ENCODE peak calls at places on chromosome 1, in eight cellular contexts. S is OCI-LY7, A is neural progenitor cell, F is GM23248, G is A549, W is H1, Y is neuronal stem cell, Z is GM23338. V is an unnamed sample.

GRCh38 chr1:53498555-53499142 is 39.5 kb downstream of the DMRTB1 start:
- DNase-seq in W (no peak), F (peak), Y (no peak), A (no peak), Z (no peak), S (no peak), G (no peak), V (no peak)

GRCh38 chr1:31297273-31298247 is 728 bp downstream of the ZCCHC17 start:
- DNase-seq in S (peak), A (peak), Y (peak), G (no peak), F (peak), W (no peak), Z (peak), V (peak)

GRCh38 chr1:10724052-10724494 is 72.4 kb downstream of the CASZ1 start:
- DNase-seq in A (no peak), S (no peak), F (peak), Z (no peak), G (peak), W (no peak), Y (no peak), V (no peak)

GRCh38 chr1:164610528-164611222 is 51.7 kb downstream of the PBX1 start:
- DNase-seq in Y (no peak), S (no peak), A (no peak), F (no peak), G (no peak), Z (no peak), W (no peak), V (no peak)

GRCh38 chr1:76254165-76255043 is 179.9 kb downstream of the ST6GALNAC3 start:
- DNase-seq in S (no peak), G (no peak), W (no peak), A (no peak), Z (no peak), Y (no peak), F (peak), V (no peak)

GRCh38 chr1:9443913-9444445 is 95.3 kb upstream of the SLC25A33 start:
- DNase-seq in Z (no peak), F (no peak), S (no peak), G (no peak), W (no peak), Y (no peak), A (no peak), V (no peak)

GRCh38 chr1:154572433-154573167 is 5.0 kb downstream of the CHRNB2 start:
- DNase-seq in G (no peak), F (no peak), S (no peak), Y (no peak), A (no peak), Z (peak), W (no peak), V (no peak)

GRCh38 chr1:101485712-101486111 is 248.9 kb downstream of the S1PR1 start:
- DNase-seq in F (no peak), Y (no peak), Z (no peak), A (no peak), G (no peak), W (no peak), S (no peak), V (no peak)

GRCh38 chr1:8822383-8823294 is 5.2 kb upstream of the RERE start:
- DNase-seq in W (no peak), G (no peak), A (no peak), F (peak), Y (no peak), S (no peak), Z (no peak), V (peak)

GRCh38 chr1:247386695-247387094 is 29.3 kb upstream of the NLRP3 start:
- DNase-seq in A (no peak), Y (no peak), Z (no peak), W (no peak), F (peak), G (no peak), S (no peak), V (no peak)

GRCh38 chr1:94240822-94241221 is 3.4 kb upstream of the ARHGAP29 start:
- DNase-seq in S (peak), F (no peak), Z (peak), W (no peak), A (peak), Y (peak), G (peak), V (no peak)

GRCh38 chr1:234776875-234777849 is 167.2 kb upstream of the IRF2BP2 start:
- DNase-seq in G (no peak), F (no peak), S (no peak), Y (no peak), A (peak), Z (no peak), W (no peak), V (no peak)

GRCh38 chr1:18178125-18178524 is 70.5 kb downstream of the IGSF21 start:
- DNase-seq in G (no peak), S (peak), A (no peak), Z (no peak), F (no peak), W (no peak), Y (no peak), V (no peak)

GRCh38 chr1:21902378-21903012 is 34.6 kb downstream of the HSPG2 start:
- DNase-seq in S (no peak), A (peak), Z (no peak), W (no peak), G (no peak), Y (no peak), F (peak), V (no peak)

GRCh38 chr1:54800899-54801759 is at the start of gene TTC22:
- DNase-seq in G (no peak), W (no peak), Z (peak), Y (no peak), F (peak), A (peak), S (peak), V (no peak)

GRCh38 chr1:90834354-90835171 is 117.5 kb upstream of the BARHL2 start:
- DNase-seq in Y (no peak), W (no peak), G (no peak), F (peak), A (peak), Z (no peak), S (no peak), V (no peak)

GRCh38 chr1:99943238-99943794 is 26.5 kb upstream of the SLC35A3 start:
- DNase-seq in S (no peak), G (peak), Y (no peak), Z (no peak), W (no peak), F (peak), A (no peak), V (no peak)

GRCh38 chr1:195618287-195618686 is 990.0 kb downstream of the KCNT2 start:
- DNase-seq in Z (no peak), G (no peak), A (no peak), Y (no peak), W (no peak), F (no peak), S (no peak), V (no peak)

GRCh38 chr1:53115403-53116306 is 26.8 kb downstream of the SLC1A7 start:
- DNase-seq in A (peak), S (no peak), W (no peak), Z (peak), G (peak), Y (peak), F (no peak), V (no peak)

GRCh38 chr1:76993036-76993435 is 125.8 kb downstream of the ST6GALNAC5 start:
- DNase-seq in W (no peak), A (no peak), Y (no peak), Z (no peak), F (no peak), S (no peak), G (no peak), V (no peak)

GRCh38 chr1:25054526-25054925 is 124.5 kb upstream of the RUNX3 start:
- DNase-seq in F (no peak), A (no peak), Y (no peak), S (no peak), G (no peak), Z (no peak), W (no peak), V (no peak)

GRCh38 chr1:119007672-119008482 is 19.7 kb upstream of the TBX15 start:
- DNase-seq in S (no peak), Y (peak), Z (peak), G (no peak), A (peak), W (no peak), F (no peak), V (no peak)

GRCh38 chr1:175221548-175222175 is 29.1 kb upstream of the KIAA0040 start:
- DNase-seq in Y (no peak), W (peak), S (no peak), Z (peak), F (peak), A (peak), G (no peak), V (peak)

GRCh38 chr1:94120591-94120901 is 402 bp downstream of the ABCA4 start:
- DNase-seq in Z (no peak), F (no peak), G (no peak), W (no peak), A (no peak), S (no peak), Y (no peak), V (no peak)

GRCh38 chr1:10932088-10932487 is 80.4 kb upstream of the TARDBP start:
- DNase-seq in Z (no peak), A (no peak), F (no peak), S (no peak), W (no peak), G (no peak), Y (no peak), V (no peak)

GRCh38 chr1:10495942-10496341 is 21.2 kb downstream of the PEX14 start:
- DNase-seq in G (no peak), Z (no peak), Y (no peak), S (no peak), F (no peak), A (no peak), W (no peak), V (peak)

GRCh38 chr1:162206749-162207635 is 137.5 kb downstream of the NOS1AP start:
- DNase-seq in G (no peak), Y (no peak), W (no peak), S (no peak), A (no peak), Z (peak), F (no peak), V (no peak)

GRCh38 chr1:59150537-59151386 is 146.1 kb upstream of the FGGY start:
- DNase-seq in S (no peak), W (no peak), Y (no peak), A (no peak), F (peak), G (peak), Z (no peak), V (peak)

GRCh38 chr1:1374068-1374860 is 743 bp downstream of the AURKAIP1 start:
- DNase-seq in Y (no peak), F (peak), W (no peak), A (no peak), S (peak), G (no peak), Z (peak), V (no peak)

GRCh38 chr1:43779805-43780403 is 72.6 kb downstream of the ST3GAL3 start:
- DNase-seq in W (no peak), Z (no peak), Y (no peak), A (no peak), F (no peak), G (no peak), S (no peak), V (no peak)

GRCh38 chr1:90591970-90592356 is 125.1 kb downstream of the BARHL2 start:
- DNase-seq in G (no peak), F (no peak), W (peak), Y (no peak), A (peak), S (no peak), Z (peak), V (no peak)

GRCh38 chr1:183105449-183105848 is 80.6 kb upstream of the LAMC2 start:
- DNase-seq in Z (no peak), G (no peak), A (no peak), Y (no peak), F (peak), S (no peak), W (no peak), V (no peak)
- H3K4me2 ChIP-seq in Z (no peak), G (no peak), A (no peak), Y (no peak), F (no peak), S (no peak), W (no peak), V (no peak)

GRCh38 chr1:179958359-179958758 is 3.7 kb downstream of the CEP350 start:
- DNase-seq in G (no peak), A (no peak), Y (no peak), F (no peak), W (no peak), S (no peak), Z (no peak), V (no peak)
- H3K4me2 ChIP-seq in G (no peak), A (no peak), Y (no peak), F (no peak), W (no peak), S (no peak), Z (no peak), V (no peak)

DNA sequence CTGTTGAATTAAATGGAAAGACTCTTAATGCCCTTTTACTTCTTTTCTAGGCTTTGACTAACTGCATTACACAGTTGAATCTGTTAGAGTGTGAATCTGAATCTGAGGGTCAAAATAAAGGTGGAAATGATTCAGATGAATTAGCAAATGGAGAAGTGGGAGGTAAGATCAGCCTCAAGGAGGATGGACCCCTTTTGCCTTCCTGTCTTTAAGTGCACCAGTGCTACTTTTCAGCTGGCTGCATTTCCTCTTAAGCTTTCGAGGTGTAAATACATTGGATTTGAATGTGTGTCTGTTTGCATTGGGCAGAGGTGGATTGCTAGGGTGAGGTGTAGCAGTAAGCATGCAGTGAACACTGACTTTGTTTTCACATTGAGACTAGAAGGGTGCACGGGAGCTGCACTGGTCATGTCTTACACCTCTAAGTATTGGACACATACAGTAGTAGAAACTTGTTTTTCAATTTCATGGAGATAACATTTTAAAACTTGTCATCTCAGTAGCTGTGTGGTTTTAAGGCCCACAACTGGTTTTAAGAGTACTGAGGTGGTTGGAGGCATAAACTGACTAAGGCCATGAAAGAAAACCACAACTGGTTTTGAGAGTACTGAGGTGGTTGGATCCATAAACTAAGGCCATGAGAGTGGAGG is 35.4 kb downstream of the MIA3 start:
- DNase-seq in Y (no peak), A (no peak), F (no peak), S (no peak), Z (no peak), G (no peak), W (no peak), V (no peak)
- H3K4me2 ChIP-seq in Y (no peak), A (no peak), F (no peak), S (no peak), Z (no peak), G (no peak), W (no peak), V (no peak)

GRCh38 chr1:78045600-78045849 is 241 bp upstream of the GIPC2 start:
- DNase-seq in Y (no peak), F (no peak), A (no peak), G (no peak), S (no peak), Z (no peak), W (no peak), V (no peak)
- H3K4me2 ChIP-seq in Y (peak), F (peak), A (peak), G (no peak), S (no peak), Z (peak), W (peak), V (peak)

GRCh38 chr1:32316906-32317282 is 19.1 kb downstream of the MARCKSL1 start:
- DNase-seq in W (no peak), Y (no peak), A (no peak), G (no peak), Z (no peak), S (peak), F (no peak), V (no peak)

GRCh38 chr1:32309960-32310359 is 18.1 kb downstream of the HDAC1 start:
- DNase-seq in F (no peak), Z (no peak), G (no peak), W (no peak), Y (no peak), S (no peak), A (no peak), V (no peak)

GRCh38 chr1:32307313-32307712 is 15.4 kb downstream of the HDAC1 start:
- DNase-seq in W (no peak), A (no peak), S (no peak), G (no peak), F (peak), Z (no peak), Y (no peak), V (no peak)

DNA sequence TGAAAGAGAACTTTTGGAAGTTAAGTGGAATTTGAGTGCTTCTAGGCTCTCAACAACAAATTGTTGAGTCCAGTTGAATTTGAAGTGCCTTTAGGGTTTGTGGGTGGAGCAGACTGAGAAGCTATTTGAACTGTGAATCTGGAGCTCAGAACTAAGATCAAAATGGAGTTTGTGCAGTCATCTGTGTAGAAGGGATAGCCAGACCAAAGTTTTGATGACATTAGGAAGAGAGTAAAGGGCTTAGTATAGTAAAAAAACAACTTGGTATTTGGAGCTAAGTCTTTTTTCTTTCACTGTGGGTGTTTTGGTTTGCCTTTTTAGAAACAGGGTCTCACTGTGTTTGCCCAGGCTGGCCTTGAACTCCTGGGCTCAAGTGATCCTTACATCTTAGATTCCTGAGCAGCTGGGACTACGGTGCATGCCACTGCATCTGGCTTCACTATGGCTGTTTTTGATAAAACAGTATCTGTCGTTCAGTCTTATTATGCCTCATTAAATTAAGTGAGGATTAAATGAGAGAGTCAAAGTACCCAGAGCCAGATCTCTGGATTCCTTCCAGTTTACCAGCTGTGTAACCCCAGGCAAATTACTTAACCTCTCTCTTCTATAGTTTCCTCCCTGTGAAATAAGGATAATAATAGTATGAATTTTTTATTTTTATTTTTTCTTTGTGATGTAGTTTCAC is 20.0 kb downstream of the HDAC1 start:
- DNase-seq in F (no peak), S (no peak), Z (no peak), Y (no peak), W (no peak), A (no peak), G (no peak), V (no peak)
- H3K4me2 ChIP-seq in F (no peak), S (peak), Z (no peak), Y (no peak), W (no peak), A (no peak), G (no peak), V (no peak)

DNA sequence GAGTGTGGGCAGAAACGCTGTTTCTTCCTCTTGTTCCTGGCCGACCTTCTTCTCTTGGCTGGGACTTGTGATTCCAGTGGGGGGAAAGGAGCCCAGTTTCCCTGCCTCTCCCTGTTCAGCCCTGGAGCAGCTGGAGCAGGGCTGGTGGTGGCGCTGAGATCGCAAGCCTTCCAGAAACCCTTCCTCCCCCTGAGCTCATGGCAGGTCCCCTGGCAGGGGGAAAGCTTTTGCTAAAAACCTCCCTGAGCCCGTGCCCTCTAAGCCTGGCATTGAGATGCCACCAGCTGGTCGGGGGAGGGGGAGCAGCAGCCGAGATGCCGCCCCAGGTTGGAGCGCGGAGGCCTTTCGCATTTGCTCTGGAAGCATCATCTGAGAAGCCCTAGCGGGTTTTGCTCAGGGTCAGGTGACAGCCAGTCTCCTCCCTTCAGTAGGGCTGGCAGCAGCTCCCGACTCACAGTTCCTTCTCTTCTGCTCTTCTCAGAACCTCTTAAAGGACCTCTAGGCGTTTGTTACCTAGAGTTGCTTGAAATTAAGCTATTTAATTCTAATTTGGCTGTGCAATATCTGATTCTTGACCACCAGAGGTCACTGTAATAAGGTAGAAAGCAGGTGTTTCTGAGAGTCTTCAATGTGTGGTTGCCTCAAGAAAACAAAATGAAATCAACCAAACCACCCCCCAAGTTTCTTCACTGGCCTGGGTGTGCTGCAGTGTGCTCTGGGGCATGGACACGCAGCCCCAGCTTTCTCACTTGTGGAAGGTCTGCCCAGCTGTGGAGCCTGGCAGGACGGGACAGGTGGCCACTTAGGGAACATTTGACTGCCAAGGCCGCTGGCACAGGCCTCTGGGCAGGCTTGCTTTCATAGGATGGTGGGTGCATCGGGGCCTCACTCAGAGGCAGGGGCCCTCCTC is 257.3 kb downstream of the CAMTA1 start:
- DNase-seq in G (peak), Z (peak), Y (peak), F (peak), S (peak), W (no peak), A (peak), V (no peak)
- H3K4me2 ChIP-seq in G (no peak), Z (peak), Y (no peak), F (no peak), S (no peak), W (no peak), A (no peak), V (no peak)

GRCh38 chr1:229325873-229326502 is 16.9 kb downstream of the CCSAP start:
- DNase-seq in Y (no peak), F (no peak), Z (no peak), G (no peak), W (no peak), A (no peak), S (no peak), V (no peak)
- H3K4me2 ChIP-seq in Y (no peak), F (no peak), Z (no peak), G (no peak), W (no peak), A (no peak), S (no peak), V (no peak)

GRCh38 chr1:186997877-186998276 is 169.1 kb downstream of the PLA2G4A start:
- DNase-seq in Z (no peak), S (no peak), W (no peak), F (no peak), A (no peak), Y (no peak), G (no peak), V (no peak)

GRCh38 chr1:187001198-187001904 is 172.6 kb downstream of the PLA2G4A start:
- DNase-seq in Z (no peak), Y (no peak), W (no peak), F (peak), G (peak), S (no peak), A (no peak), V (peak)

GRCh38 chr1:186994816-186995361 is 166.1 kb downstream of the PLA2G4A start:
- DNase-seq in Y (no peak), F (no peak), G (no peak), S (no peak), Z (no peak), A (no peak), W (no peak), V (no peak)

GRCh38 chr1:187003353-187003752 is 174.6 kb downstream of the PLA2G4A start:
- DNase-seq in A (no peak), S (no peak), Z (no peak), G (no peak), W (no peak), F (no peak), Y (no peak), V (no peak)

DNA sequence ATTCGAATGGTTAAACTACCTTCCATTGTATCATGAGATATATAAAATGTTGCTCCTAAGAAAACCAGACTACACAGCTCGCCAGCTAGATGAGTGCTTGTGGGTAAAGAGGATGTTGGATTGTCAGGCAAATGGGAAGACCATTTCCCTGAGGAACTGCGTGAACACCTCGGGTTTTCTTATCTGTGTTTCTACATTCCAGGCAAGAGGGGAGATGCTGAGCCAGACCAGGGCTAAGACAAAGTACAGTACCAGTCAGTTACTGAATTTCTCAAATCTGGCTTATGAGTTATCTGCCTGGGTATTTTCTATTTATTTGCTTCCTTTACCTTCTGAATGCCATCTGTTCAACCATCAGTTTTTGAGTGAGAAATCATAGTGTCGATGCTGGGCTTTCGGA is 170.8 kb downstream of the PLA2G4A start:
- DNase-seq in Y (no peak), G (no peak), A (no peak), Z (no peak), W (no peak), F (no peak), S (no peak), V (no peak)
- H3K4me2 ChIP-seq in Y (no peak), G (no peak), A (no peak), Z (no peak), W (no peak), F (no peak), S (no peak), V (no peak)